ENCODE peak calls at places on chromosomes 11 and 22, in five cellular contexts. I is epithelial cell of prostate, T is sigmoid colon, Y is EH, Z is iPS DF 19.7. S is an unnamed sample.

GRCh38 chr22:35608088-35608487 is 9.0 kb downstream of the MB start:
- DNase-seq in Z (no peak), I (no peak), T (no peak), Y (no peak), S (no peak)

GRCh38 chr11:8227156-8228152 is 36.2 kb downstream of the LMO1 start:
- DNase-seq in Z (no peak), Y (peak; percentile 15), T (no peak), I (peak; percentile 97), S (peak; percentile 40)

GRCh38 chr11:91248199-91248807 is 976.3 kb upstream of the FAT3 start:
- DNase-seq in Y (peak; percentile 16), Z (no peak), T (no peak), I (no peak), S (peak; percentile 48)

GRCh38 chr11:61754534-61755482 is 2.4 kb downstream of the MYRF start:
- DNase-seq in T (no peak), Y (no peak), I (no peak), Z (no peak), S (no peak)

GRCh38 chr11:58770627-58771457 is 39.1 kb upstream of the GLYAT start:
- DNase-seq in T (no peak), Y (peak; percentile 58), I (peak; percentile 87), Z (no peak), S (peak; percentile 82)

GRCh38 chr22:42396621-42397331 is 35.4 kb downstream of the NFAM1 start:
- DNase-seq in T (no peak), Y (no peak), Z (no peak), I (no peak), S (no peak)

GRCh38 chr22:48795664-48796063 is 1032.0 kb downstream of the BRD1 start:
- DNase-seq in I (no peak), Y (no peak), T (peak; percentile 13), Z (no peak), S (no peak)

GRCh38 chr22:36644333-36644757 is 59.2 kb downstream of the CACNG2 start:
- DNase-seq in Y (peak; percentile 92), Z (peak; percentile 64), I (peak; percentile 77), T (no peak), S (peak; percentile 92)

GRCh38 chr11:116892374-116892773 is 55.0 kb upstream of the APOA1 start:
- DNase-seq in I (no peak), Z (no peak), T (no peak), Y (no peak), S (no peak)

GRCh38 chr11:88618716-88619462 is 281.4 kb upstream of the CTSC start:
- DNase-seq in T (no peak), Z (no peak), Y (peak; percentile 22), I (no peak), S (no peak)

GRCh38 chr11:112588252-112588668 is 327.6 kb upstream of the PLET1 start:
- DNase-seq in Z (peak; percentile 47), T (peak; percentile 88), I (no peak), Y (peak; percentile 77), S (peak; percentile 84)

GRCh38 chr22:31876156-31877035 is 67.9 kb upstream of the YWHAH start:
- DNase-seq in Z (no peak), T (no peak), I (no peak), Y (peak; percentile 53), S (peak; percentile 37)

GRCh38 chr11:131823772-131824171 is 453.4 kb downstream of the NTM start:
- DNase-seq in Y (no peak), I (no peak), T (no peak), Z (no peak), S (no peak)

GRCh38 chr11:73404048-73404447 is 27.8 kb downstream of the RELT start:
- DNase-seq in Y (peak; percentile 69), Z (no peak), T (peak; percentile 78), I (no peak), S (peak; percentile 63)

GRCh38 chr11:134555510-134555909 is 143.5 kb upstream of the B3GAT1 start:
- DNase-seq in T (no peak), Y (no peak), Z (no peak), I (no peak), S (no peak)

GRCh38 chr11:68039526-68040086 is 781 bp downstream of the TCIRG1 start:
- DNase-seq in I (no peak), T (peak; percentile 70), Z (no peak), Y (peak; percentile 27), S (peak; percentile 40)

GRCh38 chr11:45432100-45432499 is 146.0 kb upstream of the SYT13 start:
- DNase-seq in I (no peak), Y (no peak), T (no peak), Z (no peak), S (no peak)

GRCh38 chr11:1163911-1164735 is 6.4 kb downstream of the MUC5AC start:
- DNase-seq in Z (no peak), T (peak; percentile 58), Y (no peak), I (no peak), S (no peak)

GRCh38 chr22:48422900-48423480 is 1404.7 kb downstream of the BRD1 start:
- DNase-seq in T (no peak), Z (no peak), Y (no peak), I (no peak), S (no peak)

GRCh38 chr11:34278708-34279297 is 79.0 kb downstream of the ABTB2 start:
- DNase-seq in Z (no peak), T (no peak), Y (no peak), I (no peak), S (no peak)

GRCh38 chr11:69934861-69935494 is 115.8 kb upstream of the FGF3 start:
- DNase-seq in Z (peak; percentile 63), I (no peak), T (peak; percentile 58), Y (peak; percentile 38), S (peak; percentile 36)

GRCh38 chr11:312092-312816 is 1.6 kb upstream of the IFITM1 start:
- DNase-seq in Z (no peak), T (no peak), Y (peak; percentile 29), I (no peak), S (no peak)

GRCh38 chr22:38032681-38033521 is 24.3 kb upstream of the PICK1 start:
- DNase-seq in I (no peak), Y (peak; percentile 80), Z (no peak), T (peak; percentile 77), S (peak; percentile 72)

GRCh38 chr11:17267576-17267975 is 9.0 kb upstream of the NUCB2 start:
- DNase-seq in Z (no peak), Y (peak; percentile 89), I (peak; percentile 72), T (no peak), S (peak; percentile 99)

GRCh38 chr11:1830500-1831223 is 4.1 kb upstream of the SYT8 start:
- DNase-seq in I (peak; percentile 93), Z (no peak), T (no peak), Y (no peak), S (no peak)

GRCh38 chr11:134754196-134754822 is 342.3 kb upstream of the B3GAT1 start:
- DNase-seq in Y (no peak), I (no peak), T (no peak), Z (no peak), S (no peak)

GRCh38 chr22:49960967-49961600 is 512 bp downstream of the PIM3 start:
- DNase-seq in I (no peak), Y (peak; percentile 44), Z (no peak), T (peak; percentile 76), S (peak; percentile 73)

GRCh38 chr22:43257549-43257948 is 70.6 kb upstream of the TTLL12 start:
- DNase-seq in Z (no peak), Y (no peak), I (no peak), T (no peak), S (no peak)

GRCh38 chr11:75557649-75558494 is 4.2 kb upstream of the SERPINH1 start:
- DNase-seq in Y (peak; percentile 97), I (no peak), T (peak; percentile 89), Z (no peak), S (peak; percentile 84)

GRCh38 chr11:26268980-26269660 is 62.8 kb upstream of the ANO3 start:
- DNase-seq in T (no peak), Y (no peak), I (no peak), Z (no peak), S (no peak)

GRCh38 chr22:38469306-38469781 is 1.4 kb downstream of the KDELR3 start:
- DNase-seq in I (no peak), T (no peak), Y (no peak), Z (no peak), S (no peak)

GRCh38 chr11:87445002-87445401 is 407.3 kb downstream of the TMEM135 start:
- DNase-seq in I (no peak), T (no peak), Y (peak; percentile 90), Z (no peak), S (peak; percentile 80)

GRCh38 chr11:10205928-10206327 is 88.1 kb downstream of the SBF2 start:
- DNase-seq in I (no peak), Y (no peak), Z (no peak), T (no peak), S (no peak)

GRCh38 chr22:30861688-30862552 is 106.7 kb downstream of the MORC2 start:
- DNase-seq in T (no peak), Y (no peak), I (no peak), Z (no peak), S (no peak)

GRCh38 chr11:125071408-125071807 is 8.3 kb downstream of the SLC37A2 start:
- DNase-seq in Z (no peak), Y (peak; percentile 52), I (no peak), T (peak; percentile 69), S (no peak)

GRCh38 chr22:36325163-36326031 is 62.4 kb downstream of the MYH9 start:
- DNase-seq in Y (peak; percentile 97), I (peak; percentile 73), Z (no peak), T (peak; percentile 93), S (no peak)